ENCODE peak calls at places on chromosomes 2 and 18, in seven cellular contexts. M is Caco-2; Y is GM23248; E is MM.1S; Q is CD8-positive, alpha-beta T cell; U is left ventricle myocardium inferior; K is HAP-1. S is an unnamed sample.
A peak's percentile ranks its signal among the peaks of the same experiment; 100 is the strongest.

GRCh38 chr18:40208951-40209350 is 1746.1 kb upstream of the PIK3C3 start:
- DNase-seq in M (no peak), Y (no peak), E (no peak), Q (no peak), U (no peak), K (no peak), S (no peak)

GRCh38 chr2:29591600-29591999 is 329.8 kb downstream of the ALK start:
- DNase-seq in M (no peak), Y (no peak), E (no peak), Q (no peak), U (no peak), K (no peak), S (no peak)

GRCh38 chr18:77714716-77715115 is 465.1 kb downstream of the GALR1 start:
- DNase-seq in M (no peak), Y (no peak), E (no peak), Q (no peak), U (no peak), K (no peak), S (no peak)

GRCh38 chr2:29309090-29310054 is 194.2 kb downstream of the CLIP4 start:
- DNase-seq in M (peak; percentile 55), Y (peak; percentile 75), E (peak; percentile 66), Q (peak; percentile 29), U (no peak), K (peak; percentile 67), S (no peak)

GRCh38 chr2:127342101-127342500 is 45.7 kb downstream of the MAP3K2 start:
- DNase-seq in M (no peak), Y (peak; percentile 31), E (no peak), Q (no peak), U (no peak), K (no peak), S (no peak)

GRCh38 chr18:13430663-13431062 is 212.1 kb downstream of the LDLRAD4 start:
- DNase-seq in M (no peak), Y (no peak), E (no peak), Q (no peak), U (no peak), K (no peak), S (no peak)

GRCh38 chr2:100207411-100207885 is 65.1 kb upstream of the AFF3 start:
- DNase-seq in M (no peak), Y (no peak), E (no peak), Q (no peak), U (no peak), K (no peak), S (no peak)

GRCh38 chr18:55706893-55707292 is 118.9 kb upstream of the TCF4 start:
- DNase-seq in M (no peak), Y (peak; percentile 75), E (no peak), Q (no peak), U (no peak), K (no peak), S (no peak)

GRCh38 chr2:75200140-75200985 is 1.0 kb upstream of the TACR1 start:
- DNase-seq in M (no peak), Y (peak; percentile 65), E (no peak), Q (no peak), U (peak; percentile 64), K (no peak), S (peak; percentile 25)

GRCh38 chr18:79223431-79223830 is 154.2 kb downstream of the ATP9B start:
- DNase-seq in M (no peak), Y (no peak), E (no peak), Q (no peak), U (no peak), K (no peak), S (no peak)

GRCh38 chr2:26469092-26469710 is 8.7 kb downstream of the OTOF start:
- DNase-seq in M (peak; percentile 78), Y (peak; percentile 45), E (peak; percentile 84), Q (no peak), U (no peak), K (no peak), S (no peak)

GRCh38 chr18:1797265-1797664 is 774.0 kb downstream of the METTL4 start:
- DNase-seq in M (no peak), Y (no peak), E (peak; percentile 76), Q (no peak), U (no peak), K (no peak), S (no peak)

GRCh38 chr18:68991281-68991680 is 193.4 kb downstream of the CCDC102B start:
- DNase-seq in M (no peak), Y (peak; percentile 69), E (no peak), Q (no peak), U (no peak), K (no peak), S (no peak)

GRCh38 chr18:35088931-35089330 is 47.7 kb downstream of the MAPRE2 start:
- DNase-seq in M (no peak), Y (peak; percentile 27), E (no peak), Q (no peak), U (no peak), K (no peak), S (no peak)

GRCh38 chr2:218146056-218146455 is 20.2 kb downstream of the CXCR2 start:
- DNase-seq in M (no peak), Y (no peak), E (no peak), Q (no peak), U (no peak), K (no peak), S (no peak)

GRCh38 chr18:23380001-23380550 is 73.0 kb upstream of the RIOK3 start:
- DNase-seq in M (no peak), Y (no peak), E (no peak), Q (no peak), U (no peak), K (no peak), S (no peak)

GRCh38 chr2:232473467-232473890 is 14.2 kb downstream of the ECEL1 start:
- DNase-seq in M (no peak), Y (peak; percentile 24), E (no peak), Q (no peak), U (no peak), K (peak; percentile 88), S (no peak)

GRCh38 chr2:69933839-69934613 is 19.1 kb downstream of the MXD1 start:
- DNase-seq in M (peak; percentile 56), Y (peak; percentile 94), E (no peak), Q (no peak), U (no peak), K (no peak), S (no peak)

GRCh38 chr18:78192044-78192443 is 787.6 kb upstream of the SALL3 start:
- DNase-seq in M (no peak), Y (no peak), E (peak; percentile 46), Q (no peak), U (no peak), K (no peak), S (peak; percentile 24)

GRCh38 chr2:58067001-58067400 is 20.4 kb downstream of the VRK2 start:
- DNase-seq in M (no peak), Y (no peak), E (no peak), Q (no peak), U (no peak), K (no peak), S (no peak)

GRCh38 chr2:160238392-160238791 is 38.3 kb upstream of the ITGB6 start:
- DNase-seq in M (no peak), Y (no peak), E (no peak), Q (no peak), U (no peak), K (no peak), S (no peak)

GRCh38 chr2:120620025-120620793 is 115.5 kb upstream of the GLI2 start:
- DNase-seq in M (no peak), Y (peak; percentile 81), E (no peak), Q (no peak), U (no peak), K (no peak), S (no peak)

GRCh38 chr2:9800975-9801723 is 42.1 kb upstream of the TAF1B start:
- DNase-seq in M (no peak), Y (peak; percentile 89), E (no peak), Q (peak; percentile 70), U (peak; percentile 38), K (no peak), S (no peak)

GRCh38 chr2:9666306-9666705 is 35.5 kb upstream of the YWHAQ start:
- DNase-seq in M (no peak), Y (peak; percentile 59), E (no peak), Q (no peak), U (no peak), K (no peak), S (no peak)

GRCh38 chr2:128319773-128320608 is 1.3 kb upstream of the HS6ST1 start:
- DNase-seq in M (peak; percentile 28), Y (no peak), E (no peak), Q (peak; percentile 14), U (no peak), K (no peak), S (peak; percentile 21)

GRCh38 chr2:149192425-149192824 is 138.0 kb upstream of the LYPD6 start:
- DNase-seq in M (no peak), Y (peak; percentile 22), E (no peak), Q (no peak), U (no peak), K (no peak), S (no peak)

DNA sequence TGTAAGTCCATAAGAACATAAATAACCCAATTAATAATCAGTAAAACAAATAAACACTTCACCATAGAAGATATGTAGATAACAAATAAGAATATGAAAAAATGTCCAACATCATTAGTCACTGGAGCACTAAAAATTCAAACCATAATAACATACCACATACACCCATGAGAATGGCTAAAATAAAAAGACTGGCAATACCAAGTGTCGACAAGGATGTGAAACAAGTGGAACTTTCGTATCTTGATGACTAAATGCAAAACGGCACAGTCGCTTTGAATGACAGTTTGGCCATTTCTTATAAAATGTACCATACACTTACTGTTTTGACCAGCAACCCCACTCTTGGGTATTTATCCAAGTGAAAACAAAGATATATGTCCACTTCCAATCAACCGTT is 26.8 kb downstream of the ANKMY1 start:
- DNase-seq in M (no peak), Y (no peak), E (no peak), Q (no peak), U (no peak), K (no peak), S (no peak)
- H3K4me1 ChIP-seq in M (peaks cover 4% of the 10 kb centered on the region), Y (no peaks in the 10 kb centered on the region), E (no peaks in the 10 kb centered on the region), Q (no peaks in the 10 kb centered on the region), U (no peaks in the 10 kb centered on the region), K (no peaks in the 10 kb centered on the region), S (no peaks in the 10 kb centered on the region)

GRCh38 chr2:84846732-84847131 is 34.2 kb downstream of the TRABD2A start:
- DNase-seq in M (no peak), Y (peak; percentile 56), E (no peak), Q (no peak), U (no peak), K (no peak), S (no peak)
- H3K4me1 ChIP-seq in M (no peaks in the 10 kb centered on the region), Y (peaks cover 10% of the 10 kb centered on the region), E (peaks cover 21% of the 10 kb centered on the region), Q (peaks cover 97% of the 10 kb centered on the region), U (no peaks in the 10 kb centered on the region), K (no peaks in the 10 kb centered on the region), S (no peaks in the 10 kb centered on the region)

GRCh38 chr2:76252704-76253103 is 542.0 kb upstream of the GCFC2 start:
- DNase-seq in M (no peak), Y (no peak), E (no peak), Q (no peak), U (no peak), K (no peak), S (no peak)
- H3K4me1 ChIP-seq in M (peaks cover 5% of the 10 kb centered on the region), Y (no peaks in the 10 kb centered on the region), E (no peaks in the 10 kb centered on the region), Q (no peaks in the 10 kb centered on the region), U (no peaks in the 10 kb centered on the region), K (no peaks in the 10 kb centered on the region), S (no peaks in the 10 kb centered on the region)

DNA sequence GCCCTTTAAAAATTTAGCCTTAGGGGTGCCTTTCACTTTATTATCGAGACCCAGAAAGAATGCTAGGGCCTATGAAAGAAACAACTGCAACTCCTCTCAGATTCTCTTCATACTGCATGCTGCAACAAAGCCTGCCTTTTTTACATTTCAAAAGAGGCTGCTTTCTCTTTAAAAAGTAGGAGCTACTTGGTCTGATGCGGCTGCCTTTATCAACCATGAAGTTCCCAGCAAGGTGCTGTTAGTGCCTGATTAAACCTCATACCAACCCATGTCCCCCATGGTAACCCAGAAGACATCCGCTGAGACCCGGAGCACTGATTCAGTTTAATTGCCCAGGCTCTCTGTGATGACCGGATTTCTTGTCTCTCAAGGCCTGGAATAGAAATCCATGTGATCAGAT is 368.4 kb downstream of the ZNF521 start:
- DNase-seq in M (no peak), Y (no peak), E (no peak), Q (no peak), U (no peak), K (peak; percentile 69), S (no peak)
- H3K4me1 ChIP-seq in M (no peaks in the 10 kb centered on the region), Y (peaks cover 26% of the 10 kb centered on the region), E (no peaks in the 10 kb centered on the region), Q (no peaks in the 10 kb centered on the region), U (peaks cover 26% of the 10 kb centered on the region), K (peaks cover 18% of the 10 kb centered on the region), S (no peaks in the 10 kb centered on the region)

S was measured in ovary.